ENCODE peak calls at places on chromosome 21, in eight cellular contexts. N, L, U, I, D, T, S and W are unnamed samples. For H3K27me3 and H3K36me3, the result is how much of the 10 kb centered on the place peaks cover.

GRCh38 chr21:39313042-39313456 is 383 bp downstream of the BRWD1 start:
- DNase-seq in I (no peak), S (no peak), U (no peak), T (peak), N (no peak), D (no peak), L (no peak), W (peak)

GRCh38 chr21:39852726-39853510 is 14.3 kb upstream of the PCP4 start:
- DNase-seq in N (no peak), L (no peak), D (no peak), U (no peak), I (no peak), T (no peak), S (no peak), W (peak)

GRCh38 chr21:15804247-15804985 is 74.6 kb downstream of the USP25 start:
- DNase-seq in D (no peak), I (no peak), U (no peak), L (no peak), T (no peak), N (no peak), S (no peak), W (no peak)

GRCh38 chr21:27173052-27173451 is 206.2 kb upstream of the ADAMTS5 start:
- DNase-seq in T (no peak), U (no peak), L (no peak), N (no peak), D (no peak), I (peak), S (no peak), W (no peak)

GRCh38 chr21:29642551-29643245 is 297.1 kb downstream of the GRIK1 start:
- DNase-seq in T (peak), D (no peak), S (no peak), I (no peak), U (no peak), L (no peak), N (no peak), W (no peak)

GRCh38 chr21:34021726-34022125 is 51.7 kb upstream of the MRPS6 start:
- DNase-seq in U (no peak), I (no peak), S (no peak), N (no peak), D (no peak), T (no peak), L (no peak), W (no peak)

GRCh38 chr21:25586242-25586805 is 21.0 kb downstream of the MRPL39 start:
- DNase-seq in N (no peak), T (no peak), D (no peak), L (no peak), U (no peak), S (no peak), I (no peak), W (no peak)

GRCh38 chr21:43315244-43316137 is 111.4 kb downstream of the SIK1 start:
- DNase-seq in T (peak), N (peak), S (no peak), I (no peak), U (no peak), D (no peak), L (no peak), W (no peak)

GRCh38 chr21:29064850-29065481 is 8.5 kb downstream of the CCT8 start:
- DNase-seq in T (no peak), S (no peak), L (no peak), U (no peak), N (no peak), D (no peak), I (no peak), W (no peak)

GRCh38 chr21:16741228-16741665 is 771.6 kb upstream of the CXADR start:
- DNase-seq in U (no peak), N (no peak), I (no peak), D (no peak), T (no peak), L (no peak), S (no peak), W (no peak)

GRCh38 chr21:43302769-43303168 is 124.2 kb downstream of the SIK1 start:
- DNase-seq in L (no peak), I (no peak), S (no peak), D (no peak), U (peak), N (no peak), T (peak), W (no peak)

GRCh38 chr21:20308586-20308985 is 689.6 kb upstream of the NCAM2 start:
- DNase-seq in N (no peak), D (no peak), I (no peak), T (no peak), L (no peak), S (no peak), U (no peak), W (no peak)

GRCh38 chr21:39444406-39445145 is 1.0 kb downstream of the LCA5L start:
- DNase-seq in L (peak), N (no peak), U (no peak), D (no peak), I (peak), S (no peak), T (no peak), W (peak)

GRCh38 chr21:33760641-33761103 is 118.4 kb downstream of the ITSN1 start:
- DNase-seq in N (no peak), I (peak), T (no peak), D (no peak), S (no peak), U (no peak), L (peak), W (peak)

GRCh38 chr21:35530726-35531125 is 481.6 kb upstream of the RUNX1 start:
- DNase-seq in T (no peak), D (no peak), I (no peak), S (no peak), N (no peak), U (no peak), L (no peak), W (no peak)

GRCh38 chr21:33544451-33544850 is 1.6 kb downstream of the SON start:
- DNase-seq in N (no peak), T (no peak), D (no peak), U (no peak), S (no peak), I (no peak), L (no peak), W (no peak)

GRCh38 chr21:19458295-19458694 is 1054.7 kb upstream of the TMPRSS15 start:
- DNase-seq in N (no peak), T (no peak), L (no peak), S (no peak), D (no peak), I (no peak), U (no peak), W (no peak)

GRCh38 chr21:8991968-8992621 is 1529.3 kb upstream of the TPTE start:
- DNase-seq in T (peak), U (no peak), L (no peak), I (no peak), S (no peak), N (no peak), D (no peak), W (peak)

GRCh38 chr21:39048064-39048463 is 135.2 kb downstream of the PSMG1 start:
- DNase-seq in T (no peak), L (peak), N (no peak), S (peak), D (no peak), I (no peak), U (no peak), W (peak)

GRCh38 chr21:44445413-44445812 is 9.9 kb upstream of the LRRC3 start:
- DNase-seq in L (no peak), D (no peak), N (no peak), T (peak), I (no peak), U (peak), S (no peak), W (no peak)
- H3K27me3 ChIP-seq in L (under half), D (under half), N (under half), T (half or more), I (half or more), U (under half), S (under half), W (under half)

GRCh38 chr21:46246345-46246744 is 17.8 kb upstream of the LSS start:
- DNase-seq in U (no peak), D (no peak), N (no peak), S (no peak), I (no peak), L (no peak), T (no peak), W (no peak)
- H3K36me3 ChIP-seq in U (half or more), D (half or more), N (half or more), S (half or more), I (half or more), L (half or more), T (half or more), W (half or more)

GRCh38 chr21:41727784-41728763 is 38.8 kb downstream of the RIPK4 start:
- DNase-seq in S (no peak), U (no peak), T (no peak), L (no peak), I (no peak), D (no peak), N (no peak), W (no peak)

GRCh38 chr21:41726058-41726558 is 40.7 kb downstream of the RIPK4 start:
- DNase-seq in T (peak), L (no peak), I (no peak), S (no peak), D (no peak), U (no peak), N (no peak), W (no peak)

GRCh38 chr21:41725421-41726021 is 41.3 kb downstream of the RIPK4 start:
- DNase-seq in L (no peak), D (no peak), T (peak), N (no peak), I (no peak), S (no peak), U (no peak), W (no peak)

GRCh38 chr21:41726970-41727783 is 39.7 kb downstream of the RIPK4 start:
- DNase-seq in D (no peak), L (peak), S (peak), N (no peak), U (no peak), I (peak), T (peak), W (peak)

GRCh38 chr21:41726630-41726969 is 40.3 kb downstream of the RIPK4 start:
- DNase-seq in S (no peak), N (no peak), U (no peak), T (no peak), I (no peak), L (no peak), D (no peak), W (no peak)
- H3K27me3 ChIP-seq in S (under half), N (under half), U (under half), T (half or more), I (under half), L (under half), D (under half), W (under half)

DNA sequence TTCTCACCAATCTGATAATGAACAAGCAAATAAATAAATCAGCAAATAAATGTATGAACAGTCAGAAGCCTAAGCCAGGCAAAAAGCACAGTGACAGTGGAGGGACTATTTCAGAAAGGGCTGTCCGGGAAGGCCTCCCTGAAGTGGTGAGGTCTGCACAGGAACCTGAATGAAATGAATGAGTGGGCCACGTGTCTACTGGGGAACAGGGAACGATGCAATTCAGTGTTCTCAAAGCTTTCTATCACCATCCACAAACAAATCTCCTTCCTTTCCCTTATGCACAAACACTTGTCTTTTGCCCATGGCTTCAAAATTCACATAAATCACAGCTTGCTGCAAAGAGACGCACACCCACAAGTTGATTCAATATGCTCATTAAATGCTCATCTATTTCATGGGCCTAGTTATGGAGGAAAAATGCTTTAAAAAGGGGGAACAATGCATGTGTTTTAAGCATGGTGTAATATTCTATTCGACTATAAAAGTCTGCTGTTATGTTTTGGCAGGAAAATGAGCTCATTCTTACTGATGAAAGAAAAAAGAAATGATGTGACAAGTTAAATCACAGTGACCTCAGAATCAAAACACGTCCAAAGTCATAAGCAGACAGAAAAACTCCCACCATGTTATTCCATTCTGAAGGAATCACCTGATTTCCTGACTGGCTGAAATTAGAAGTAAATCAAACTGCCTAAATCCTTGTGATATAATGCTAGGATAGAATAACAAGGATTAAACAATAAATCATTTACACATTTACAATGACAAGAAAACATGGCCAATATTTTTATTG is 21.6 kb downstream of the URB1 start:
- DNase-seq in D (no peak), U (no peak), S (no peak), N (no peak), L (peak), I (peak), T (no peak), W (no peak)
- H3K36me3 ChIP-seq in D (half or more), U (half or more), S (half or more), N (under half), L (under half), I (half or more), T (half or more), W (half or more)

GRCh38 chr21:36704958-36705678 is 6.2 kb downstream of the SIM2 start:
- DNase-seq in L (peak), D (no peak), S (no peak), I (no peak), U (no peak), N (no peak), T (no peak), W (no peak)
- H3K27me3 ChIP-seq in L (half or more), D (under half), S (under half), I (half or more), U (half or more), N (half or more), T (half or more), W (under half)

DNA sequence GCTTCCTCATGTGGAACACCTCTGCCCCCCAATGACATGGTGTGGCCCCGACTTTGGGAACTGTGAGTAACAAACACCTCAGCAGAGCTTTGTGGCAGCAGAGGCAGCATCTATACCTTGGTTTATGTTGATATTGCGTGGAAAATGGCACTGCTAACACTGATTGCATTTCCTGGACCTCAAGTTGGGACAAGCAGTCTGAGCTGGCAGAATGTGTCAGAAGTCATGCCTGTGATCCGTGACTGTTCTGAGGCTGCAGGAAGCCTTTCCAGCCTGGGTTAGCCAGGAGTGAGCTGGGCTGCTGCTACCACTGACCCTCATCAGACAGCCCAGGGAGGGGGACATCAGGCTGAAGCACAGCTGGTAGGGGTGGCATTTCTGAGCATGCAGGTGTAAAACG is 268.5 kb downstream of the KCNJ6 start:
- DNase-seq in N (no peak), L (no peak), U (no peak), T (no peak), S (no peak), D (no peak), I (no peak), W (no peak)
- H3K36me3 ChIP-seq in N (under half), L (under half), U (under half), T (under half), S (under half), D (under half), I (under half), W (under half)

GRCh38 chr21:45644041-45644906 is 749 bp downstream of the PCBP3 start:
- DNase-seq in T (no peak), S (no peak), U (no peak), L (no peak), D (no peak), I (peak), N (no peak), W (peak)
- H3K27me3 ChIP-seq in T (half or more), S (under half), U (under half), L (under half), D (under half), I (under half), N (under half), W (under half)

GRCh38 chr21:46648539-46648938 is 13.1 kb downstream of the PRMT2 start:
- DNase-seq in T (no peak), L (no peak), I (no peak), U (no peak), S (no peak), D (no peak), N (no peak), W (no peak)
- H3K36me3 ChIP-seq in T (half or more), L (half or more), I (half or more), U (half or more), S (half or more), D (half or more), N (half or more), W (half or more)